ENCODE peak calls at places on chromosomes 6 and 20, in six cellular contexts. C is IMR-90, L is H9, Q is mesenchymal stem cell, P is mesendoderm, S is neuronal stem cell. B is an unnamed sample.

GRCh38 chr6:27894839-27895762 is 17.1 kb downstream of the OR2B2 start:
- DNase-seq in C (peak; percentile 88), L (peak; percentile 69), Q (peak; percentile 90), P (peak; percentile 94), S (peak; percentile 66), B (no peak)

GRCh38 chr6:111939902-111940301 is 66.7 kb upstream of the FYN start:
- DNase-seq in C (no peak), L (no peak), Q (no peak), P (no peak), S (no peak), B (no peak)

GRCh38 chr20:20407891-20408805 is 40.2 kb downstream of the INSM1 start:
- DNase-seq in C (peak; percentile 35), L (no peak), Q (peak; percentile 8), P (peak; percentile 58), S (no peak), B (no peak)

GRCh38 chr6:75272145-75272840 is 12.3 kb downstream of the TMEM30A start:
- DNase-seq in C (peak; percentile 68), L (no peak), Q (peak; percentile 48), P (no peak), S (no peak), B (no peak)

GRCh38 chr6:158596861-158597260 is 37.0 kb downstream of the TMEM181 start:
- DNase-seq in C (no peak), L (no peak), Q (no peak), P (no peak), S (no peak), B (no peak)

GRCh38 chr6:3443221-3443515 is 13.7 kb downstream of the SLC22A23 start:
- DNase-seq in C (no peak), L (no peak), Q (no peak), P (no peak), S (no peak), B (no peak)

GRCh38 chr6:70846207-70846835 is 110.5 kb downstream of the B3GAT2 start:
- DNase-seq in C (no peak), L (no peak), Q (no peak), P (no peak), S (no peak), B (no peak)

GRCh38 chr6:4581468-4582420 is 194.5 kb upstream of the CDYL start:
- DNase-seq in C (peak; percentile 95), L (no peak), Q (peak; percentile 83), P (peak; percentile 89), S (no peak), B (no peak)

GRCh38 chr6:135322427-135323201 is 141.5 kb downstream of the MYB start:
- DNase-seq in C (no peak), L (no peak), Q (no peak), P (no peak), S (no peak), B (no peak)

GRCh38 chr6:14129572-14129971 is 12.0 kb downstream of the CD83 start:
- DNase-seq in C (peak; percentile 80), L (peak; percentile 69), Q (peak; percentile 72), P (peak; percentile 76), S (peak; percentile 48), B (peak; percentile 27)

GRCh38 chr6:53615633-53616449 is 49.7 kb downstream of the KLHL31 start:
- DNase-seq in C (peak; percentile 91), L (no peak), Q (no peak), P (peak; percentile 26), S (no peak), B (no peak)

GRCh38 chr6:96836579-96837137 is 619 bp downstream of the GPR63 start:
- DNase-seq in C (peak; percentile 4), L (no peak), Q (peak; percentile 39), P (peak; percentile 62), S (peak; percentile 12), B (no peak)

GRCh38 chr6:73513496-73513854 is 7.4 kb downstream of the EEF1A1 start:
- DNase-seq in C (peak; percentile 51), L (no peak), Q (peak; percentile 48), P (no peak), S (no peak), B (no peak)

GRCh38 chr6:75205776-75206334 is at the start of gene COL12A1:
- DNase-seq in C (peak; percentile 100), L (peak; percentile 78), Q (peak; percentile 98), P (peak; percentile 82), S (peak; percentile 70), B (peak; percentile 86)

GRCh38 chr20:15654208-15654649 is 919.0 kb downstream of the KIF16B start:
- DNase-seq in C (peak; percentile 49), L (peak; percentile 80), Q (peak; percentile 57), P (peak; percentile 92), S (peak; percentile 54), B (peak; percentile 52)

GRCh38 chr6:44651604-44652003 is 264.1 kb downstream of the CDC5L start:
- DNase-seq in C (no peak), L (peak; percentile 69), Q (no peak), P (peak; percentile 94), S (no peak), B (no peak)

GRCh38 chr6:55014321-55015088 is 159.8 kb upstream of the HCRTR2 start:
- DNase-seq in C (peak; percentile 53), L (no peak), Q (no peak), P (peak; percentile 27), S (no peak), B (no peak)

GRCh38 chr20:45336530-45337366 is 11.5 kb downstream of the SDC4 start:
- DNase-seq in C (peak; percentile 95), L (no peak), Q (peak; percentile 92), P (no peak), S (no peak), B (no peak)

GRCh38 chr6:128155826-128156225 is 255.0 kb upstream of the THEMIS start:
- DNase-seq in C (no peak), L (no peak), Q (no peak), P (no peak), S (no peak), B (no peak)

GRCh38 chr6:44263357-44264100 is 1.8 kb downstream of the NFKBIE start:
- DNase-seq in C (peak; percentile 55), L (no peak), Q (peak; percentile 77), P (no peak), S (no peak), B (no peak)

GRCh38 chr20:38164624-38165088 is 414 bp downstream of the TGM2 start:
- DNase-seq in C (no peak), L (no peak), Q (no peak), P (no peak), S (no peak), B (no peak)
- H3K79me1 ChIP-seq in C (peaks cover 24% of the 10 kb centered on the region), L (no peaks in the 10 kb centered on the region), Q (no peaks in the 10 kb centered on the region), P (no peaks in the 10 kb centered on the region), S (no peaks in the 10 kb centered on the region), B (no peaks in the 10 kb centered on the region)

DNA sequence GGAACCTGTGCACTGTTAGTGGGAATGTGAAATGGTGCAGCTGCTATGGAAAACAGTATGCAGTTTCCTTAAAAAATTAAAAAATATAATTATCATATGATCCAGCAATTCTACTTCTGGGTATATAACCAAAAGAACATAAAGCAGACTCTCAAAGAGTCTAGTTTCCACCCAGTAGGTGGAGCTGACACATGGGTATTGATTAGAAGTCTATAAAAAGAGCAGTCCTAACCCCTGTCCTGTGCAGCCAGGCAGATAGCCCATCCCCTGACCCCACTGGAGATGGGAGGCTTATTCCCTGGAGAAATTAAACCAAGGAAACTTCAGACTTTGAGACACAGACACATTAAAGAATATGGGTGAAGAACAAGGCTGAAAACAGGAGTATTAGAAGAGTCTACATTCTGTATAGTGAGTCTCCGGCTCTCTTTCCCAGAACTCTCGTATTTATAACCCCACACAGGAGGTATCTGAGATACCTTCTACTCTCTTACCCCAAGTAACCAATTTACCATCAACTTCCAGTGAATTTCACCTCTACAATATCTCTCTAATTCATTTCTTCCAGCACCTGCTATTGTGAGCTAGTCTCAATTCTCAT is 92.3 kb downstream of the SEL1L2 start:
- DNase-seq in C (no peak), L (no peak), Q (no peak), P (no peak), S (no peak), B (no peak)
- H2BK15ac ChIP-seq in C (no peak overlapping the region), L (no peak overlapping the region), Q (no peak overlapping the region), P (no peak overlapping the region), S (no peak overlapping the region), B (no peak overlapping the region)

DNA sequence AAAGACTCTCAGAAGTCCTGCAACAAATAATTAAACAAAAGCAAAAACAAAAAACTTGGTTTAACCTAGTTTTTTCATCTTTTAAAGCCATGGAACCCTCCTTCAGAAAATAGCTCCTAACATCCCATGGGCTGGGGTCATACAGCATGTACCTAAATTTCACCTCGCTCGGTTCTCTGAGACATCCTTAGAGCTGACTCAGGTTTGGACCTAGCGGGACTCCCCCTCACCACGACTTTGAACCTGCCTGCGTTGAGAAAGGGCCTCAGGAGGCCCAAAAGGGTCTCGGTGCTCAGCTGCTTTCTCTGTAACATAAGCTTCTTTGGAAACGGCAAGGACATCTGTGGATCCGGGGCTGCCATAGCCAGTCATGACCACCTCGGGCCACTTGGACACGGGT is 112.8 kb downstream of the NFATC2 start:
- DNase-seq in C (no peak), L (no peak), Q (no peak), P (no peak), S (no peak), B (no peak)
- H3K79me1 ChIP-seq in C (no peaks in the 10 kb centered on the region), L (no peaks in the 10 kb centered on the region), Q (no peaks in the 10 kb centered on the region), P (no peaks in the 10 kb centered on the region), S (no peaks in the 10 kb centered on the region), B (no peaks in the 10 kb centered on the region)

GRCh38 chr6:130298258-130298657 is 67.6 kb upstream of the TMEM200A start:
- DNase-seq in C (no peak), L (no peak), Q (no peak), P (no peak), S (no peak), B (no peak)
- H2BK15ac ChIP-seq in C (no peak overlapping the region), L (no peak overlapping the region), Q (no peak overlapping the region), P (no peak overlapping the region), S (no peak overlapping the region), B (no peak overlapping the region)

DNA sequence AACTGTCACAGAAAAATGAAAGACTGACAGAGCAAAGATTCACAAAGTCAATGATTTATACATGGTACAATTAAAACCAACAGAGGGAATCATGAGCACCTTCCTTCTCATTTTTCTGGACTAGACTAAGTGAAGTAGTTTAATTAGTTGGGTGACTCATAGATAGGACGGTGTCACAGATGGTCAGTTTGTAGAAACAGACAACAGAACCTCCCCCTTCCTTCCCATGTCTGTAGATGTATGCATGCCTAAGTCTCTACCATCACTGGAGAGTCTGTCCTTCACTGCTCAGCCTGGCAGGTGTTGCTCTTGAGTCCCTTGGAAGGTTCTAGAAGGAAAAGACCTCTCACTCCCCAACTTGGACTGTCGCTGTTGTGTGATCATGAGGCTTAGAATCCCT is 75.4 kb upstream of the EEF1E1 start:
- DNase-seq in C (peak; percentile 48), L (no peak), Q (peak; percentile 38), P (no peak), S (no peak), B (no peak)
- H3K79me1 ChIP-seq in C (no peaks in the 10 kb centered on the region), L (no peaks in the 10 kb centered on the region), Q (no peaks in the 10 kb centered on the region), P (no peaks in the 10 kb centered on the region), S (no peaks in the 10 kb centered on the region), B (no peaks in the 10 kb centered on the region)

DNA sequence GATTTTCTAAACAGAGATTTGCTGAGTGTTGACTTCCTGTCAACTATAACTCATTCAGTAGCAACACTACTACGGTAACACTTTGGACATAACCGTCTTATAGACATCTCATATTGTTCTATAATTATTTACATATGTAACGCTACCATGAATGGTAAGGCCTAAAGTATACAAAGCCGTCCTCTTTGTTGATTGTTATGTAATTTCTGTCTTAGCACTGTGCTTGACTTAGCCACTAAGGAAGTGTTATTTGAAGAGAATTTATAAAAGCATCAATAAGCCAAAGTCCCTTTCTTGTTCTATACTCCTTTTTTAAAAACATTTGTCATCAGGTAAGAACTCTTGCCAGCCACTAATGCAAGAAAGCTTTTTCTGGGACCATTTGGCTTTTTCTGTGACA is 240.6 kb downstream of the MEI4 start:
- DNase-seq in C (no peak), L (no peak), Q (no peak), P (no peak), S (no peak), B (no peak)
- H2BK15ac ChIP-seq in C (no peak overlapping the region), L (no peak overlapping the region), Q (no peak overlapping the region), P (no peak overlapping the region), S (no peak overlapping the region), B (no peak overlapping the region)

B was measured in H1.